ENCODE peak calls at places on chromosomes 6 and 20, in six cellular contexts. Y is T47D; K is sciatic nerve; Q is adrenal gland; Z is CD4-positive, alpha-beta memory T cell; T is NCI-H2081. F is an unnamed sample.

GRCh38 chr20:38426498-38426897 is 8.6 kb downstream of the SNHG17 start:
- DNase-seq in Y (no peak), Z (no peak), T (no peak), K (no peak), Q (no peak), F (no peak)

GRCh38 chr6:96060249-96060648 is 44.5 kb downstream of the FUT9 start:
- DNase-seq in Q (no peak), Z (no peak), Y (no peak), T (no peak), K (no peak), F (no peak)

GRCh38 chr6:144008501-144009245 is 614 bp upstream of the PLAGL1 start:
- DNase-seq in K (no peak), Z (no peak), T (no peak), Y (no peak), Q (no peak), F (no peak)

GRCh38 chr6:30757261-30757935 is 13.1 kb upstream of the IER3 start:
- DNase-seq in K (no peak), T (no peak), Z (no peak), Q (no peak), Y (no peak), F (no peak)

GRCh38 chr20:64234291-64234791 is 21.2 kb upstream of the PCMTD2 start:
- DNase-seq in T (no peak), K (no peak), Y (no peak), Q (no peak), Z (no peak), F (no peak)

GRCh38 chr6:7411328-7411727 is 21.7 kb downstream of the RIOK1 start:
- DNase-seq in Z (no peak), T (no peak), Q (no peak), Y (no peak), K (no peak), F (no peak)

GRCh38 chr6:27280064-27280539 is 32.0 kb downstream of the POM121L2 start:
- DNase-seq in K (no peak), Z (no peak), Y (peak; percentile 29), T (peak; percentile 59), Q (peak; percentile 15), F (no peak)

GRCh38 chr6:63787021-63787420 is 151.4 kb downstream of the PHF3 start:
- DNase-seq in Z (no peak), Y (no peak), Q (no peak), K (no peak), T (no peak), F (no peak)

GRCh38 chr6:73969982-73970960 is 274.3 kb downstream of the CD109 start:
- DNase-seq in T (peak; percentile 11), K (no peak), Q (no peak), Y (peak; percentile 60), Z (no peak), F (no peak)

GRCh38 chr6:111030008-111031006 is 48.5 kb downstream of the RPF2 start:
- DNase-seq in Q (peak; percentile 21), T (no peak), Z (no peak), K (no peak), Y (no peak), F (no peak)

GRCh38 chr6:132131351-132131750 is 180.2 kb upstream of the CCN2 start:
- DNase-seq in T (no peak), Z (no peak), Y (no peak), Q (no peak), K (no peak), F (no peak)

GRCh38 chr6:108083349-108083748 is 8.8 kb upstream of the OSTM1 start:
- DNase-seq in Z (no peak), K (no peak), Q (no peak), Y (no peak), T (no peak), F (no peak)

GRCh38 chr6:125511809-125512341 is 210.1 kb upstream of the HDDC2 start:
- DNase-seq in T (no peak), K (no peak), Q (no peak), Z (no peak), Y (no peak), F (no peak)

GRCh38 chr6:3596736-3597135 is 139.9 kb upstream of the SLC22A23 start:
- DNase-seq in K (no peak), Y (no peak), Z (no peak), Q (no peak), T (no peak), F (no peak)

GRCh38 chr6:31453259-31453658 is 44.7 kb upstream of the MICB start:
- DNase-seq in Q (no peak), K (no peak), T (no peak), Y (no peak), Z (no peak), F (no peak)

GRCh38 chr20:9949563-9949962 is 85.2 kb upstream of the ANKEF1 start:
- DNase-seq in T (no peak), Q (no peak), K (no peak), Y (no peak), Z (no peak), F (no peak)

GRCh38 chr20:9323622-9324021 is 190.8 kb upstream of the LAMP5 start:
- DNase-seq in Y (peak; percentile 27), T (no peak), Q (no peak), Z (no peak), K (no peak), F (no peak)

GRCh38 chr6:129731396-129731795 is 21.4 kb upstream of the ARHGAP18 start:
- DNase-seq in Z (no peak), T (no peak), Q (no peak), K (no peak), Y (no peak), F (no peak)

GRCh38 chr6:27400877-27401642 is 12.5 kb downstream of the ZNF391 start:
- DNase-seq in K (no peak), T (no peak), Q (no peak), Z (no peak), Y (no peak), F (no peak)

GRCh38 chr6:167824591-167825041 is 2.1 kb upstream of the AFDN start:
- DNase-seq in Z (no peak), Q (no peak), Y (no peak), K (no peak), T (no peak), F (no peak)

GRCh38 chr20:38883081-38883980 is 42.9 kb upstream of the FAM83D start:
- DNase-seq in K (no peak), Z (no peak), T (peak; percentile 61), Q (peak; percentile 24), Y (no peak), F (no peak)

GRCh38 chr6:43420012-43420411 is 7.3 kb upstream of the ABCC10 start:
- DNase-seq in Z (no peak), Y (no peak), K (no peak), Q (no peak), T (no peak), F (no peak)

GRCh38 chr20:38840894-38841470 is 35.5 kb downstream of the PPP1R16B start:
- DNase-seq in T (no peak), Z (peak; percentile 61), Q (no peak), Y (no peak), K (no peak), F (no peak)

GRCh38 chr6:109336221-109336955 is 45.9 kb downstream of the CD164 start:
- DNase-seq in Z (no peak), Y (peak; percentile 88), K (no peak), T (peak; percentile 22), Q (peak; percentile 24), F (no peak)

GRCh38 chr20:60381643-60382400 is 423.6 kb downstream of the CDH26 start:
- DNase-seq in K (no peak), Z (no peak), Q (no peak), Y (peak; percentile 6), T (no peak), F (no peak)

GRCh38 chr6:34182751-34183531 is 37.1 kb upstream of the GRM4 start:
- DNase-seq in Q (peak; percentile 37), Z (peak; percentile 90), Y (no peak), K (peak; percentile 37), T (no peak), F (peak; percentile 47)

GRCh38 chr6:10999994-11000393 is 44.1 kb downstream of the ELOVL2 start:
- DNase-seq in Z (no peak), Q (no peak), T (no peak), Y (no peak), K (no peak), F (no peak)

GRCh38 chr6:3414704-3415453 is 42.0 kb downstream of the SLC22A23 start:
- DNase-seq in K (no peak), Y (peak; percentile 53), T (no peak), Q (no peak), Z (no peak), F (no peak)

GRCh38 chr6:81105998-81106397 is 646.5 kb downstream of the TENT5A start:
- DNase-seq in Q (no peak), Z (no peak), T (no peak), Y (peak; percentile 0), K (no peak), F (no peak)

GRCh38 chr6:121201108-121201507 is 133.2 kb downstream of the TBC1D32 start:
- DNase-seq in T (no peak), K (no peak), Z (no peak), Y (no peak), Q (no peak), F (no peak)

GRCh38 chr20:57507477-57507876 is 17.5 kb downstream of the CTCFL start:
- DNase-seq in Y (no peak), Q (no peak), Z (no peak), T (no peak), K (no peak), F (no peak)

GRCh38 chr6:134373282-134373922 is 55.5 kb upstream of the SGK1 start:
- DNase-seq in Q (peak; percentile 68), Y (no peak), Z (no peak), K (no peak), T (no peak), F (peak; percentile 30)

GRCh38 chr20:23111944-23112342 is 25.8 kb upstream of the CD93 start:
- DNase-seq in Q (no peak), Z (no peak), K (no peak), T (no peak), Y (no peak), F (no peak)

GRCh38 chr6:155782320-155782730 is 326.7 kb upstream of the NOX3 start:
- DNase-seq in T (no peak), K (no peak), Q (peak; percentile 19), Y (no peak), Z (no peak), F (no peak)

GRCh38 chr6:53227847-53228246 is 79.2 kb upstream of the GCM1 start:
- DNase-seq in Z (no peak), T (no peak), Q (no peak), K (no peak), Y (no peak), F (no peak)